ENCODE peak calls at places on chromosome 9, in seven cellular contexts. J, W, V, G, O, D and E are unnamed samples.

GRCh38 chr9:109249615-109250014 is 71.2 kb downstream of the EPB41L4B start:
- DNase-seq in V (peak), J (no peak), W (peak), O (no peak), G (no peak), D (no peak), E (no peak)

GRCh38 chr9:134442087-134442470 is 115.8 kb downstream of the RXRA start:
- DNase-seq in V (no peak), O (peak), W (no peak), D (no peak), J (peak), G (no peak), E (no peak)

GRCh38 chr9:75168270-75169185 is 80.2 kb downstream of the OSTF1 start:
- DNase-seq in G (no peak), J (peak), V (no peak), D (no peak), W (no peak), O (no peak), E (no peak)

GRCh38 chr9:86669442-86669841 is 277.9 kb downstream of the GAS1 start:
- DNase-seq in G (no peak), V (no peak), J (no peak), W (no peak), O (no peak), D (no peak), E (no peak)

GRCh38 chr9:131799177-131799823 is 59.4 kb upstream of the RAPGEF1 start:
- DNase-seq in O (peak), J (peak), W (peak), G (peak), V (no peak), D (no peak), E (peak)

GRCh38 chr9:120655005-120655622 is 59.2 kb downstream of the MEGF9 start:
- DNase-seq in G (no peak), D (no peak), W (no peak), V (no peak), J (no peak), O (peak), E (no peak)

GRCh38 chr9:133354766-133355165 is 1.5 kb downstream of the SURF1 start:
- DNase-seq in D (no peak), G (no peak), V (no peak), W (no peak), J (no peak), O (no peak), E (no peak)

GRCh38 chr9:33452828-33453271 is 5.5 kb upstream of the AQP3 start:
- DNase-seq in D (no peak), W (peak), V (no peak), O (peak), J (peak), G (peak), E (peak)

GRCh38 chr9:121399883-121400607 is 30.0 kb upstream of the STOM start:
- DNase-seq in D (no peak), V (no peak), G (peak), W (no peak), O (peak), J (peak), E (peak)

GRCh38 chr9:106218427-106218826 is 524.1 kb downstream of the TMEM38B start:
- DNase-seq in D (no peak), J (no peak), G (no peak), O (no peak), V (no peak), W (no peak), E (no peak)

GRCh38 chr9:96442491-96442890 is 7.5 kb upstream of the HABP4 start:
- DNase-seq in G (no peak), O (no peak), D (no peak), J (peak), W (no peak), V (no peak), E (no peak)

GRCh38 chr9:91972076-91972626 is 22.1 kb upstream of the ROR2 start:
- DNase-seq in W (no peak), J (no peak), G (no peak), V (no peak), D (no peak), O (no peak), E (no peak)

GRCh38 chr9:78149738-78150291 is 86.1 kb upstream of the CEP78 start:
- DNase-seq in J (no peak), V (no peak), G (no peak), D (no peak), W (no peak), O (no peak), E (no peak)

GRCh38 chr9:105150991-105151685 is 93.3 kb upstream of the SLC44A1 start:
- DNase-seq in O (peak), W (no peak), J (peak), D (no peak), G (peak), V (no peak), E (peak)

GRCh38 chr9:125559894-125560293 is 147.1 kb downstream of the MAPKAP1 start:
- DNase-seq in J (no peak), G (no peak), O (no peak), D (no peak), W (no peak), V (no peak), E (no peak)

GRCh38 chr9:77511525-77511924 is 136.6 kb downstream of the GNA14 start:
- DNase-seq in V (no peak), W (no peak), J (no peak), G (no peak), D (no peak), O (no peak), E (no peak)

GRCh38 chr9:109730228-109730627 is 49.8 kb upstream of the PALM2AKAP2 start:
- DNase-seq in V (no peak), O (no peak), J (peak), W (no peak), D (no peak), G (no peak), E (no peak)

GRCh38 chr9:122815544-122815943 is 12.8 kb downstream of the PDCL start:
- DNase-seq in G (no peak), V (no peak), J (no peak), D (no peak), W (no peak), O (no peak), E (no peak)

GRCh38 chr9:125492719-125493118 is 214.3 kb downstream of the MAPKAP1 start:
- DNase-seq in G (no peak), J (no peak), W (no peak), D (no peak), O (no peak), V (no peak), E (no peak)

GRCh38 chr9:649128-650074 is 192.1 kb upstream of the DMRT1 start:
- DNase-seq in W (no peak), G (no peak), D (no peak), O (no peak), J (no peak), V (no peak), E (no peak)
- H3K4me3 ChIP-seq in W (no peak), G (no peak), D (no peak), O (no peak), J (no peak), V (no peak), E (no peak)

GRCh38 chr9:37596504-37596903 is 4.1 kb upstream of the TOMM5 start:
- DNase-seq in V (no peak), G (no peak), O (no peak), J (no peak), W (no peak), D (no peak), E (no peak)

GRCh38 chr9:37593877-37594448 is 1.6 kb upstream of the TOMM5 start:
- DNase-seq in J (no peak), V (no peak), W (no peak), G (no peak), D (no peak), O (no peak), E (no peak)

GRCh38 chr9:37591775-37592107 is 656 bp downstream of the TOMM5 start:
- DNase-seq in W (no peak), J (no peak), D (no peak), G (no peak), V (no peak), O (no peak), E (no peak)

GRCh38 chr9:37587521-37587920 is 4.9 kb downstream of the TOMM5 start:
- DNase-seq in D (no peak), J (no peak), W (no peak), G (no peak), O (no peak), V (no peak), E (no peak)

GRCh38 chr9:37592108-37592951 is at the start of gene TOMM5:
- DNase-seq in D (peak), V (peak), O (peak), J (peak), G (peak), W (peak), E (peak)
- TF ChIP-seq CTCF in D (no peak), V (no peak), O (no peak), J (no peak), G (no peak), W (no peak), E (no peak)

GRCh38 chr9:89464991-89465390 is 32.9 kb downstream of the SEMA4D start:
- DNase-seq in J (no peak), W (no peak), G (no peak), D (no peak), O (no peak), V (no peak), E (no peak)
- H3K4me3 ChIP-seq in J (no peak), W (no peak), G (no peak), D (no peak), O (no peak), V (no peak), E (no peak)

GRCh38 chr9:34809504-34810186 is 99.7 kb upstream of the CCL21 start:
- DNase-seq in J (peak), G (peak), O (no peak), V (no peak), D (no peak), W (no peak), E (peak)
- TF ChIP-seq CTCF in J (peak), G (no peak), O (peak), V (no peak), D (no peak), W (no peak), E (peak)

DNA sequence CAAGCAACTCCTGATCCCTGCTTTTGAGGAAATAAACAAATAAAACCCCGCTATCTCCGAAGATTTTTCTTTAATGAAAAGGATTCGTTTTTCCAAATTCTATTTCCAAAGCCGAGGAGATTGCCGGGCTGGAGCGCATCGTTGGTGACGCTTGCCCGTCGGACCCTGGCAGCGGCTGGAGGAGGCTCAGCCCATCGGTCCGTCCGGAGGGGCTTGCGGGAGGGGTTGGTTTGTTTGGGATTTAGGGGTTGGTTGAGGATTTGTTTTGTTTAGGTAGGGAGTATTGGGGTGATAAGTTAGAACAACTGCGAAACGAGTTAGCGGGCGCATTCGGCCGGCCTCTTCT is 20.8 kb downstream of the URM1 start:
- DNase-seq in D (no peak), J (no peak), W (no peak), V (no peak), O (no peak), G (no peak), E (no peak)
- H3K4me3 ChIP-seq in D (no peak), J (no peak), W (no peak), V (no peak), O (no peak), G (no peak), E (no peak)

GRCh38 chr9:112833081-112833480 is 57.6 kb downstream of the SLC46A2 start:
- DNase-seq in O (no peak), V (no peak), D (no peak), J (no peak), G (no peak), W (no peak), E (no peak)
- TF ChIP-seq CTCF in O (no peak), V (no peak), D (no peak), J (no peak), G (no peak), W (no peak), E (no peak)